ENCODE peak calls at places on chromosomes 5 and 9, in nine cellular contexts. V is hypothalamus; P is nucleus accumbens; D is heart right ventricle; K is epithelial cell of esophagus; A is effector memory CD4-positive, alpha-beta T cell; Z is RCC 7860; R is astrocyte of the spinal cord; E is Kasumi-1. X is an unnamed sample.

GRCh38 chr5:173712609-173713176 is 96.2 kb upstream of the BOD1 start:
- DNase-seq in V (no peak), P (no peak), D (no peak), K (peak), A (no peak), Z (no peak), R (no peak), E (no peak), X (no peak)

GRCh38 chr9:127279717-127280285 is 15.2 kb downstream of the GARNL3 start:
- DNase-seq in V (no peak), P (no peak), D (no peak), K (no peak), A (no peak), Z (no peak), R (no peak), E (no peak), X (no peak)

GRCh38 chr5:172943283-172943841 is 15.9 kb upstream of the RPL26L1 start:
- DNase-seq in V (no peak), P (no peak), D (peak), K (no peak), A (no peak), Z (peak), R (peak), E (peak), X (peak)

GRCh38 chr5:159223469-159223868 is 14.1 kb upstream of the RNF145 start:
- DNase-seq in V (no peak), P (no peak), D (no peak), K (no peak), A (no peak), Z (no peak), R (no peak), E (no peak), X (no peak)

GRCh38 chr5:151742870-151743294 is 15.5 kb downstream of the ATOX1 start:
- DNase-seq in V (peak), P (no peak), D (peak), K (peak), A (no peak), Z (peak), R (peak), E (peak), X (peak)

GRCh38 chr9:91177081-91177480 is 184.6 kb downstream of the AUH start:
- DNase-seq in V (no peak), P (no peak), D (no peak), K (no peak), A (no peak), Z (no peak), R (no peak), E (no peak), X (no peak)

GRCh38 chr5:6419340-6419852 is 29.3 kb upstream of the UBE2QL1 start:
- DNase-seq in V (no peak), P (no peak), D (peak), K (peak), A (no peak), Z (peak), R (no peak), E (no peak), X (no peak)

GRCh38 chr9:133226219-133227171 is 17.4 kb upstream of the OBP2B start:
- DNase-seq in V (no peak), P (no peak), D (no peak), K (no peak), A (no peak), Z (no peak), R (no peak), E (no peak), X (no peak)

GRCh38 chr9:76835571-76836283 is 70.2 kb downstream of the PRUNE2 start:
- DNase-seq in V (no peak), P (no peak), D (no peak), K (peak), A (no peak), Z (peak), R (peak), E (no peak), X (peak)

GRCh38 chr5:159096555-159097460 is 2.9 kb downstream of the EBF1 start:
- DNase-seq in V (no peak), P (no peak), D (no peak), K (no peak), A (no peak), Z (no peak), R (no peak), E (no peak), X (no peak)

GRCh38 chr5:179624841-179625271 is 1.4 kb upstream of the HNRNPH1 start:
- DNase-seq in V (no peak), P (no peak), D (no peak), K (no peak), A (no peak), Z (no peak), R (no peak), E (no peak), X (no peak)

GRCh38 chr9:3856592-3856991 is 330.8 kb upstream of the RFX3 start:
- DNase-seq in V (no peak), P (no peak), D (no peak), K (no peak), A (no peak), Z (no peak), R (peak), E (no peak), X (peak)

X was measured in choroid plexus epithelial cell.